ENCODE peak calls at places on chromosome 1, in six cellular contexts. I is HT-29; C is psoas muscle; H is stimulated activated naive CD8-positive, alpha-beta T cell treated with anti-CD3 and anti-CD28 coated beads, Interleukin-15, Interleukin-2, amounts not matched to agents 100 U/mL and 50 U/mL, for 24 hours; P is A673; Y is effector memory CD4-positive, alpha-beta T cell. W is an unnamed sample.

GRCh38 chr1:23168079-23168461 is 586 bp downstream of the LUZP1 start:
- DNase-seq in I (no peak), C (peak), H (peak), P (peak), Y (no peak), W (no peak)

GRCh38 chr1:145995964-145996432 is 381 bp downstream of the TXNIP start:
- DNase-seq in I (peak), C (no peak), H (no peak), P (no peak), Y (no peak), W (no peak)

GRCh38 chr1:90122679-90123340 is 127.9 kb downstream of the ZNF326 start:
- DNase-seq in I (no peak), C (no peak), H (no peak), P (no peak), Y (no peak), W (no peak)

GRCh38 chr1:181801617-181802016 is 259.9 kb downstream of the ZNF648 start:
- DNase-seq in I (no peak), C (no peak), H (no peak), P (no peak), Y (no peak), W (no peak)

GRCh38 chr1:223750730-223751572 is 38.6 kb downstream of the CAPN2 start:
- DNase-seq in I (no peak), C (no peak), H (no peak), P (no peak), Y (no peak), W (no peak)

GRCh38 chr1:94384485-94385353 is 33.5 kb upstream of the ABCD3 start:
- DNase-seq in I (peak), C (no peak), H (peak), P (no peak), Y (no peak), W (no peak)

GRCh38 chr1:183905497-183905896 is 100.6 kb downstream of the RGL1 start:
- DNase-seq in I (no peak), C (no peak), H (no peak), P (no peak), Y (no peak), W (no peak)

GRCh38 chr1:167926486-167926997 is 9.9 kb upstream of the DCAF6 start:
- DNase-seq in I (no peak), C (no peak), H (no peak), P (no peak), Y (no peak), W (no peak)

GRCh38 chr1:51336004-51336403 is 5.6 kb upstream of the TTC39A start:
- DNase-seq in I (peak), C (no peak), H (no peak), P (no peak), Y (no peak), W (no peak)

GRCh38 chr1:182087951-182088350 is 26.4 kb upstream of the ZNF648 start:
- DNase-seq in I (peak), C (no peak), H (no peak), P (no peak), Y (no peak), W (peak)

GRCh38 chr1:167650266-167651160 is 20.5 kb downstream of the RCSD1 start:
- DNase-seq in I (no peak), C (no peak), H (no peak), P (no peak), Y (no peak), W (no peak)

GRCh38 chr1:22452401-22452963 is 831 bp downstream of the ZBTB40 start:
- DNase-seq in I (no peak), C (peak), H (no peak), P (peak), Y (no peak), W (peak)

GRCh38 chr1:9872430-9873165 is 37.5 kb downstream of the CTNNBIP1 start:
- DNase-seq in I (no peak), C (peak), H (no peak), P (no peak), Y (no peak), W (no peak)

GRCh38 chr1:113976609-113977278 is 2.5 kb upstream of the OLFML3 start:
- DNase-seq in I (peak), C (no peak), H (no peak), P (peak), Y (no peak), W (no peak)

GRCh38 chr1:107867422-107867821 is 97.6 kb downstream of the VAV3 start:
- DNase-seq in I (no peak), C (no peak), H (no peak), P (no peak), Y (no peak), W (no peak)

GRCh38 chr1:14442669-14443068 is 155.8 kb upstream of the KAZN start:
- DNase-seq in I (no peak), C (no peak), H (no peak), P (no peak), Y (no peak), W (no peak)

GRCh38 chr1:30868833-30869435 is 39.6 kb downstream of the SDC3 start:
- DNase-seq in I (no peak), C (no peak), H (peak), P (no peak), Y (no peak), W (no peak)

GRCh38 chr1:203625623-203626189 is 926 bp upstream of the ATP2B4 start:
- DNase-seq in I (peak), C (no peak), H (peak), P (peak), Y (peak), W (peak)

GRCh38 chr1:53545663-53546408 is 86.6 kb downstream of the DMRTB1 start:
- DNase-seq in I (no peak), C (peak), H (no peak), P (no peak), Y (no peak), W (no peak)

GRCh38 chr1:12462586-12462985 is 155.4 kb downstream of the DHRS3 start:
- DNase-seq in I (no peak), C (no peak), H (no peak), P (no peak), Y (no peak), W (no peak)

GRCh38 chr1:186113454-186113853 is 261.6 kb downstream of the TPR start:
- DNase-seq in I (no peak), C (no peak), H (no peak), P (no peak), Y (no peak), W (no peak)

GRCh38 chr1:207069059-207069458 is 16.0 kb downstream of the PFKFB2 start:
- DNase-seq in I (no peak), C (no peak), H (no peak), P (no peak), Y (no peak), W (no peak)

GRCh38 chr1:18951416-18951815 is 5.1 kb downstream of the IFFO2 start:
- DNase-seq in I (no peak), C (no peak), H (peak), P (no peak), Y (no peak), W (no peak)

GRCh38 chr1:163069655-163070277 is 605 bp downstream of the RGS4 start:
- DNase-seq in I (no peak), C (no peak), H (no peak), P (no peak), Y (no peak), W (no peak)

GRCh38 chr1:231969078-231969477 is 342.5 kb downstream of the DISC1 start:
- DNase-seq in I (no peak), C (no peak), H (no peak), P (no peak), Y (no peak), W (no peak)

GRCh38 chr1:76833151-76833550 is 34.1 kb upstream of the ST6GALNAC5 start:
- DNase-seq in I (no peak), C (no peak), H (no peak), P (no peak), Y (no peak), W (peak)

GRCh38 chr1:154573168-154573510 is 5.6 kb downstream of the CHRNB2 start:
- DNase-seq in I (no peak), C (no peak), H (no peak), P (no peak), Y (no peak), W (no peak)

GRCh38 chr1:198806861-198807260 is 168.0 kb downstream of the PTPRC start:
- DNase-seq in I (no peak), C (no peak), H (no peak), P (no peak), Y (no peak), W (no peak)

GRCh38 chr1:172893146-172893841 is 157.4 kb downstream of the TNFSF18 start:
- DNase-seq in I (peak), C (no peak), H (no peak), P (no peak), Y (no peak), W (no peak)

GRCh38 chr1:235313262-235313661 is 14.7 kb downstream of the ARID4B start:
- DNase-seq in I (no peak), C (no peak), H (no peak), P (no peak), Y (no peak), W (peak)

GRCh38 chr1:67748630-67749029 is 63.6 kb downstream of the GADD45A start:
- DNase-seq in I (peak), C (no peak), H (no peak), P (peak), Y (no peak), W (peak)

GRCh38 chr1:24905355-24905978 is 24.6 kb downstream of the RUNX3 start:
- DNase-seq in I (no peak), C (no peak), H (peak), P (no peak), Y (no peak), W (no peak)

GRCh38 chr1:8152731-8153702 is 126.9 kb upstream of the ERRFI1 start:
- DNase-seq in I (no peak), C (no peak), H (peak), P (no peak), Y (peak), W (no peak)

W was measured in mammary epithelial cell.